ENCODE peak calls at places on chromosomes 2 and 18, in six cellular contexts. Z, L, M, K, J and X are unnamed samples.

GRCh38 chr2:66443977-66444855 is 9.3 kb downstream of the MEIS1 start:
- DNase-seq in K (no peak), M (no peak), L (no peak), Z (no peak), J (peak; percentile 41), X (no peak)

GRCh38 chr2:24749069-24749691 is 44.0 kb downstream of the PTRHD1 start:
- DNase-seq in J (peak; percentile 51), K (no peak), L (peak; percentile 68), M (no peak), Z (no peak), X (no peak)

GRCh38 chr2:227410191-227410590 is 22.4 kb upstream of the SCYGR1 start:
- DNase-seq in K (peak; percentile 35), M (no peak), J (no peak), Z (no peak), L (no peak), X (no peak)

GRCh38 chr2:129888896-129889295 is 90.6 kb upstream of the RAB6C start:
- DNase-seq in L (peak; percentile 45), Z (no peak), J (no peak), M (no peak), K (no peak), X (peak; percentile 7)

GRCh38 chr18:7164610-7165009 is 47.0 kb upstream of the LAMA1 start:
- DNase-seq in M (no peak), K (no peak), L (peak; percentile 64), Z (no peak), J (no peak), X (no peak)

GRCh38 chr2:38105911-38106310 is 30.0 kb upstream of the CYP1B1 start:
- DNase-seq in J (no peak), L (peak; percentile 81), Z (no peak), K (no peak), M (no peak), X (no peak)

GRCh38 chr18:8801263-8801901 is 96.0 kb downstream of the MTCL1 start:
- DNase-seq in J (no peak), Z (no peak), L (no peak), K (peak; percentile 69), M (no peak), X (peak; percentile 86)

GRCh38 chr2:240412975-240413812 is 22.3 kb upstream of the GPC1 start:
- DNase-seq in M (no peak), K (no peak), Z (no peak), L (peak; percentile 29), J (no peak), X (no peak)

GRCh38 chr2:16149349-16150243 is 209.2 kb downstream of the MYCN start:
- DNase-seq in J (no peak), Z (no peak), K (no peak), L (peak; percentile 32), M (no peak), X (no peak)

GRCh38 chr2:4368907-4369306 is 665.5 kb downstream of the DCDC2C start:
- DNase-seq in M (no peak), J (no peak), L (no peak), Z (no peak), K (no peak), X (no peak)

GRCh38 chr18:37270046-37270665 is 295.4 kb downstream of the CELF4 start:
- DNase-seq in K (peak; percentile 71), Z (no peak), M (peak; percentile 12), J (peak; percentile 80), L (peak; percentile 88), X (peak; percentile 20)

GRCh38 chr2:183665403-183665802 is 541.2 kb downstream of the NUP35 start:
- DNase-seq in Z (no peak), L (no peak), J (no peak), K (peak; percentile 3), M (no peak), X (no peak)

GRCh38 chr2:197191177-197191947 is 119.2 kb downstream of the ANKRD44 start:
- DNase-seq in L (no peak), M (peak; percentile 75), J (peak; percentile 52), Z (no peak), K (peak; percentile 60), X (peak; percentile 56)

GRCh38 chr18:79495591-79496071 is 99.9 kb downstream of the NFATC1 start:
- DNase-seq in K (no peak), L (no peak), Z (no peak), J (peak; percentile 34), M (no peak), X (no peak)

GRCh38 chr2:36620321-36620720 is 22.4 kb upstream of the FEZ2 start:
- DNase-seq in K (no peak), J (no peak), Z (no peak), L (no peak), M (no peak), X (no peak)

GRCh38 chr2:131050896-131051295 is 42.4 kb downstream of the FAM168B start:
- DNase-seq in K (no peak), J (no peak), M (no peak), L (no peak), Z (no peak), X (no peak)

GRCh38 chr2:8119782-8120551 is 561.9 kb upstream of the ID2 start:
- DNase-seq in L (no peak), M (no peak), J (no peak), Z (no peak), K (peak; percentile 48), X (peak; percentile 88)

GRCh38 chr18:9711361-9712129 is 3.4 kb downstream of the RAB31 start:
- DNase-seq in K (no peak), J (no peak), M (peak; percentile 80), L (no peak), Z (no peak), X (no peak)

GRCh38 chr2:88123164-88123974 is 4.5 kb downstream of the FABP1 start:
- DNase-seq in M (no peak), Z (no peak), K (no peak), L (no peak), J (no peak), X (no peak)

GRCh38 chr2:64731306-64731654 is 77.6 kb upstream of the SERTAD2 start:
- DNase-seq in M (no peak), Z (no peak), L (no peak), J (no peak), K (peak; percentile 14), X (no peak)

GRCh38 chr2:128271186-128271890 is 47.3 kb downstream of the HS6ST1 start:
- DNase-seq in Z (no peak), L (no peak), K (no peak), J (peak; percentile 36), M (no peak), X (no peak)

GRCh38 chr2:233480490-233481202 is 85.9 kb downstream of the USP40 start:
- DNase-seq in M (no peak), K (peak; percentile 93), L (no peak), J (peak; percentile 66), Z (no peak), X (peak; percentile 70)

GRCh38 chr18:78571831-78572347 is 407.7 kb upstream of the SALL3 start:
- DNase-seq in M (no peak), L (no peak), Z (no peak), J (no peak), K (no peak), X (no peak)

GRCh38 chr18:59566507-59566906 is 130.7 kb downstream of the CCBE1 start:
- DNase-seq in M (no peak), K (peak; percentile 32), Z (no peak), L (no peak), J (no peak), X (no peak)

GRCh38 chr18:79353238-79353637 is 42.5 kb upstream of the NFATC1 start:
- DNase-seq in L (peak; percentile 84), K (peak; percentile 10), M (no peak), Z (no peak), J (peak; percentile 81), X (no peak)

GRCh38 chr2:28423856-28424605 is 31.4 kb downstream of the FOSL2 start:
- DNase-seq in J (no peak), M (peak; percentile 84), Z (no peak), K (no peak), L (no peak), X (no peak)

GRCh38 chr2:151904807-151905206 is 76.6 kb upstream of the ARL5A start:
- DNase-seq in L (no peak), Z (no peak), J (no peak), M (no peak), K (no peak), X (no peak)

GRCh38 chr2:96527052-96527964 is 9.2 kb upstream of the ARID5A start:
- DNase-seq in J (peak; percentile 89), K (no peak), L (peak; percentile 82), M (peak; percentile 81), Z (peak; percentile 49), X (no peak)

GRCh38 chr18:76721207-76721996 is 101.0 kb upstream of the ZNF236 start:
- DNase-seq in K (no peak), J (no peak), M (peak; percentile 92), Z (peak; percentile 12), L (no peak), X (no peak)

GRCh38 chr2:83112863-83113262 is 1346.2 kb downstream of the SUCLG1 start:
- DNase-seq in M (no peak), L (no peak), K (peak; percentile 11), J (no peak), Z (no peak), X (no peak)

GRCh38 chr2:86636842-86637241 is 13.2 kb upstream of the RNF103 start:
- DNase-seq in J (no peak), L (no peak), Z (no peak), K (peak; percentile 35), M (no peak), X (no peak)